ENCODE peak calls at places on chromosomes 4 and X, in five cellular contexts. K is tibial artery, F is mesenchymal stem cell, I is psoas muscle, E is suprapubic skin. R is an unnamed sample.

GRCh38 chrX:38151426-38151825 is 69.2 kb downstream of the SRPX start:
- DNase-seq in K (no peak), F (peak; percentile 28), I (no peak), E (no peak), R (no peak)

GRCh38 chrX:7709845-7710244 is 133.1 kb upstream of the VCX start:
- DNase-seq in K (no peak), F (no peak), I (no peak), E (no peak), R (no peak)

GRCh38 chrX:46561931-46562721 is 11.4 kb upstream of the CHST7 start:
- DNase-seq in K (no peak), F (no peak), I (no peak), E (no peak), R (no peak)

GRCh38 chr4:140266958-140267568 is 106.4 kb upstream of the SCOC start:
- DNase-seq in K (no peak), F (no peak), I (no peak), E (no peak), R (no peak)

GRCh38 chr4:177242651-177243296 is 66.9 kb upstream of the NEIL3 start:
- DNase-seq in K (no peak), F (no peak), I (no peak), E (no peak), R (no peak)

GRCh38 chr4:124851741-124852140 is 139.2 kb upstream of the ANKRD50 start:
- DNase-seq in K (no peak), F (no peak), I (no peak), E (no peak), R (no peak)

GRCh38 chr4:55214172-55214571 is 88.8 kb upstream of the KDR start:
- DNase-seq in K (no peak), F (peak; percentile 3), I (no peak), E (no peak), R (no peak)

GRCh38 chrX:40189018-40189417 is 91.3 kb upstream of the BCOR start:
- DNase-seq in K (no peak), F (peak; percentile 16), I (no peak), E (no peak), R (no peak)

GRCh38 chr4:19819737-19820136 is 432.0 kb upstream of the SLIT2 start:
- DNase-seq in K (no peak), F (no peak), I (no peak), E (no peak), R (no peak)

GRCh38 chrX:39063037-39063436 is 261.8 kb downstream of the MID1IP1 start:
- DNase-seq in K (no peak), F (no peak), I (no peak), E (no peak), R (no peak)

GRCh38 chr4:77538144-77538543 is 67.5 kb upstream of the CXCL13 start:
- DNase-seq in K (no peak), F (peak; percentile 57), I (no peak), E (no peak), R (no peak)

GRCh38 chrX:137166591-137166990 is 132.8 kb upstream of the GPR101 start:
- DNase-seq in K (no peak), F (no peak), I (no peak), E (no peak), R (no peak)

GRCh38 chr4:111960241-111960667 is 185.0 kb upstream of the FAM241A start:
- DNase-seq in K (no peak), F (peak; percentile 62), I (no peak), E (no peak), R (no peak)

GRCh38 chr4:13988347-13989265 is 361.1 kb upstream of the BOD1L1 start:
- DNase-seq in K (peak; percentile 90), F (peak; percentile 86), I (peak; percentile 50), E (no peak), R (peak; percentile 47)

GRCh38 chrX:12946838-12947544 is 27.9 kb upstream of the TMSB4X start:
- DNase-seq in K (peak; percentile 76), F (peak; percentile 79), I (peak; percentile 34), E (no peak), R (no peak)

GRCh38 chr4:13912966-13913365 is 285.4 kb upstream of the BOD1L1 start:
- DNase-seq in K (no peak), F (peak; percentile 75), I (no peak), E (no peak), R (no peak)

GRCh38 chrX:21586001-21586400 is 72.1 kb downstream of the KLHL34 start:
- DNase-seq in K (no peak), F (no peak), I (no peak), E (no peak), R (no peak)

GRCh38 chr4:57905965-57906364 is 795.8 kb upstream of the IGFBP7 start:
- DNase-seq in K (no peak), F (no peak), I (no peak), E (no peak), R (no peak)

GRCh38 chr4:147078875-147079658 is 133.4 kb upstream of the TTC29 start:
- DNase-seq in K (no peak), F (no peak), I (no peak), E (no peak), R (no peak)

GRCh38 chr4:36243355-36244256 is 708 bp downstream of the ARAP2 start:
- DNase-seq in K (peak; percentile 64), F (peak; percentile 25), I (peak; percentile 36), E (peak; percentile 79), R (no peak)

GRCh38 chrX:34987646-34988045 is 45.0 kb downstream of the FAM47B start:
- DNase-seq in K (no peak), F (no peak), I (no peak), E (no peak), R (no peak)

GRCh38 chrX:13064599-13065143 is 20.3 kb upstream of the FAM9C start:
- DNase-seq in K (peak; percentile 65), F (peak; percentile 73), I (no peak), E (no peak), R (no peak)

GRCh38 chr4:30821891-30822612 is 101.9 kb downstream of the PCDH7 start:
- DNase-seq in K (no peak), F (peak; percentile 68), I (no peak), E (no peak), R (no peak)

GRCh38 chr4:139553751-139554670 is 2.0 kb downstream of the SETD7 start:
- DNase-seq in K (no peak), F (peak; percentile 45), I (no peak), E (no peak), R (no peak)

GRCh38 chrX:3518870-3519269 is 172.4 kb upstream of the MXRA5 start:
- DNase-seq in K (peak; percentile 71), F (peak; percentile 87), I (peak; percentile 57), E (no peak), R (peak; percentile 22)

GRCh38 chr4:145231906-145232700 is 51.7 kb upstream of the OTUD4 start:
- DNase-seq in K (no peak), F (no peak), I (no peak), E (no peak), R (no peak)

GRCh38 chr4:143721317-143721716 is 20.8 kb upstream of the FREM3 start:
- DNase-seq in K (no peak), F (no peak), I (no peak), E (no peak), R (no peak)

GRCh38 chrX:40449396-40449795 is 131.4 kb upstream of the ATP6AP2 start:
- DNase-seq in K (no peak), F (no peak), I (no peak), E (no peak), R (no peak)

GRCh38 chrX:72131317-72132294 is at the start of gene RTL5:
- DNase-seq in K (peak; percentile 96), F (peak; percentile 95), I (peak; percentile 84), E (peak; percentile 89), R (peak; percentile 67)

GRCh38 chr4:108624263-108625056 is 4.1 kb downstream of the RPL34 start:
- DNase-seq in K (no peak), F (no peak), I (no peak), E (no peak), R (no peak)
- H3K4me3 ChIP-seq in K (no peak overlapping the region), F (peak overlapping the region; percentile 89), I (no peak overlapping the region), E (no peak overlapping the region), R (no peak overlapping the region)

GRCh38 chr4:2637956-2638552 is 101.6 kb downstream of the FAM193A start:
- DNase-seq in K (peak; percentile 57), F (no peak), I (peak; percentile 50), E (peak; percentile 43), R (no peak)
- H3K27ac ChIP-seq in K (no peak overlapping the region), F (no peak overlapping the region), I (peak overlapping the region; percentile 0), E (no peak overlapping the region), R (no peak overlapping the region)

GRCh38 chrX:19760345-19760744 is 127.1 kb downstream of the SH3KBP1 start:
- DNase-seq in K (no peak), F (no peak), I (no peak), E (no peak), R (no peak)
- H3K36me3 ChIP-seq in K (no peaks in the 10 kb centered on the region), F (no peaks in the 10 kb centered on the region), I (no peaks in the 10 kb centered on the region), E (no peaks in the 10 kb centered on the region), R (no peaks in the 10 kb centered on the region)

GRCh38 chr4:81492596-81492995 is 20.9 kb upstream of the RASGEF1B start:
- DNase-seq in K (no peak), F (no peak), I (no peak), E (no peak), R (no peak)
- H3K4me3 ChIP-seq in K (no peak overlapping the region), F (no peak overlapping the region), I (no peak overlapping the region), E (no peak overlapping the region), R (no peak overlapping the region)

GRCh38 chrX:50536955-50537354 is 66.3 kb upstream of the DGKK start:
- DNase-seq in K (no peak), F (no peak), I (no peak), E (no peak), R (no peak)
- H3K27ac ChIP-seq in K (no peak overlapping the region), F (no peak overlapping the region), I (no peak overlapping the region), E (no peak overlapping the region), R (no peak overlapping the region)

GRCh38 chr4:1241466-1241935 is 7.4 kb downstream of the CTBP1 start:
- DNase-seq in K (peak; percentile 60), F (no peak), I (no peak), E (peak; percentile 71), R (no peak)
- H3K36me3 ChIP-seq in K (peaks cover 53% of the 10 kb centered on the region), F (peaks cover 45% of the 10 kb centered on the region), I (peaks cover 23% of the 10 kb centered on the region), E (peaks cover 43% of the 10 kb centered on the region), R (peaks cover 29% of the 10 kb centered on the region)

R was measured in thoracic aorta.